ENCODE peak calls at places on chromosomes 16 and 17, in ten cellular contexts. U, M, D, J, I, V, K, N, Y and Q are unnamed samples.

GRCh38 chr16:11836653-11837244 is 14.6 kb downstream of the RSL1D1 start:
- DNase-seq in U (no peak), M (no peak), D (no peak), J (peak; percentile 68), I (no peak), V (peak; percentile 89), K (no peak), N (peak; percentile 94), Y (no peak), Q (no peak)

GRCh38 chr17:80142929-80143328 is 4.0 kb downstream of the EIF4A3 start:
- DNase-seq in U (no peak), M (no peak), D (no peak), J (no peak), I (no peak), V (no peak), K (no peak), N (no peak), Y (no peak), Q (no peak)

GRCh38 chr17:33024688-33025486 is 33.2 kb downstream of the SPACA3 start:
- DNase-seq in U (no peak), M (no peak), D (no peak), J (no peak), I (no peak), V (no peak), K (no peak), N (no peak), Y (no peak), Q (no peak)

GRCh38 chr17:40340880-40341807 is 23.4 kb downstream of the GJD3 start:
- DNase-seq in U (peak; percentile 90), M (peak; percentile 91), D (peak; percentile 79), J (peak; percentile 79), I (no peak), V (peak; percentile 58), K (peak; percentile 57), N (peak; percentile 81), Y (peak; percentile 95), Q (peak; percentile 63)

GRCh38 chr17:74803388-74803930 is 27.3 kb upstream of the NAT9 start:
- DNase-seq in U (no peak), M (no peak), D (no peak), J (no peak), I (no peak), V (no peak), K (no peak), N (no peak), Y (no peak), Q (no peak)

GRCh38 chr16:138049-138417 is 440 bp downstream of the NPRL3 start:
- DNase-seq in U (no peak), M (no peak), D (peak; percentile 52), J (no peak), I (no peak), V (no peak), K (peak; percentile 56), N (peak; percentile 6), Y (peak; percentile 27), Q (no peak)

GRCh38 chr16:72099377-72099818 is 5.8 kb downstream of the DHX38 start:
- DNase-seq in U (peak; percentile 41), M (peak; percentile 37), D (peak; percentile 70), J (peak; percentile 72), I (no peak), V (peak; percentile 56), K (peak; percentile 64), N (peak; percentile 28), Y (no peak), Q (no peak)

GRCh38 chr17:42526031-42526444 is 10.0 kb upstream of the NAGLU start:
- DNase-seq in U (no peak), M (no peak), D (no peak), J (peak; percentile 53), I (no peak), V (peak; percentile 65), K (no peak), N (peak; percentile 77), Y (peak; percentile 59), Q (no peak)

GRCh38 chr16:67236551-67237395 is 9.8 kb downstream of the TMEM208 start:
- DNase-seq in U (no peak), M (no peak), D (peak; percentile 32), J (peak; percentile 46), I (no peak), V (peak; percentile 67), K (peak; percentile 91), N (peak; percentile 38), Y (peak; percentile 73), Q (no peak)

GRCh38 chr16:85935957-85936760 is 37.2 kb downstream of the IRF8 start:
- DNase-seq in U (no peak), M (no peak), D (no peak), J (no peak), I (no peak), V (no peak), K (peak; percentile 8), N (peak; percentile 35), Y (no peak), Q (no peak)

GRCh38 chr17:38509772-38510423 is 81.6 kb downstream of the ARHGAP23 start:
- DNase-seq in U (no peak), M (no peak), D (no peak), J (peak; percentile 25), I (no peak), V (no peak), K (no peak), N (peak; percentile 42), Y (peak; percentile 35), Q (no peak)
- TF ChIP-seq CTCF in U (no peak), M (no peak), D (no peak), J (no peak), I (no peak), V (no peak), K (no peak), N (no peak), Y (no peak), Q (no peak)

GRCh38 chr17:53570731-53571130 is 252.0 kb upstream of the KIF2B start:
- DNase-seq in U (no peak), M (no peak), D (no peak), J (no peak), I (no peak), V (no peak), K (no peak), N (no peak), Y (no peak), Q (no peak)

GRCh38 chr17:53574038-53574437 is 248.7 kb upstream of the KIF2B start:
- DNase-seq in U (no peak), M (no peak), D (no peak), J (no peak), I (no peak), V (no peak), K (no peak), N (no peak), Y (no peak), Q (no peak)

DNA sequence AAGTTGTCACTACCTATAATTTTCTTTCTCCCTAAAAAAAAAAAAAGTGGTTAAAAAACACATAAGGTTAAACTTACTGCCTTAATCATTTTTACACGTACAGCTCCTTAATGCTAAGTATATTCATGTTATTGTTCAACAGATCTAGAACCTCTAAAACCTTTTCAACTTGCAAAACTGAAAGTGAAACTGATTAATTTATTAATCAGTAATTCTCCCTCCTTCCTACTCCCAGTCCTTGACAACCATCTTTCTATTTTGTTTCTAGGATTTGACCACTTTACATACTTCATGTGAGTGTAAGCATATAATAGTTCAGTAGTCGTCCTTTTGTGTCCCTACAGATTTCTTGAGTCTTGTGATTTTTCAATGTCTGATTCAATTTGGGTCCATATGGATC is 251.4 kb upstream of the KIF2B start:
- DNase-seq in U (no peak), M (no peak), D (no peak), J (peak; percentile 11), I (no peak), V (no peak), K (no peak), N (peak; percentile 5), Y (no peak), Q (no peak)
- H3K4me3 ChIP-seq in U (no peak overlapping the region), M (no peak overlapping the region), D (no peak overlapping the region), J (peak overlapping the region; percentile 5), I (no peak overlapping the region), V (no peak overlapping the region), K (no peak overlapping the region), N (no peak overlapping the region), Y (no peak overlapping the region), Q (no peak overlapping the region)

GRCh38 chr16:63877401-63877800 is 1244.5 kb downstream of the CDH11 start:
- DNase-seq in U (no peak), M (no peak), D (no peak), J (no peak), I (no peak), V (no peak), K (no peak), N (no peak), Y (no peak), Q (no peak)

GRCh38 chr16:63876096-63876495 is 1245.8 kb downstream of the CDH11 start:
- DNase-seq in U (no peak), M (no peak), D (no peak), J (peak; percentile 59), I (no peak), V (peak; percentile 31), K (no peak), N (no peak), Y (no peak), Q (no peak)

GRCh38 chr16:63883091-63883490 is 1238.8 kb downstream of the CDH11 start:
- DNase-seq in U (no peak), M (no peak), D (no peak), J (no peak), I (no peak), V (no peak), K (no peak), N (no peak), Y (no peak), Q (no peak)

GRCh38 chr16:63880948-63881347 is 1240.9 kb downstream of the CDH11 start:
- DNase-seq in U (no peak), M (no peak), D (no peak), J (no peak), I (no peak), V (no peak), K (no peak), N (no peak), Y (no peak), Q (no peak)
- TF ChIP-seq CTCF in U (no peak), M (no peak), D (no peak), J (no peak), I (no peak), V (no peak), K (no peak), N (no peak), Y (no peak), Q (no peak)

GRCh38 chr16:19766554-19766884 is 48.4 kb downstream of the IQCK start:
- DNase-seq in U (no peak), M (no peak), D (no peak), J (no peak), I (no peak), V (no peak), K (no peak), N (no peak), Y (no peak), Q (no peak)

GRCh38 chr16:19765860-19766553 is 47.9 kb downstream of the IQCK start:
- DNase-seq in U (peak; percentile 68), M (peak; percentile 32), D (no peak), J (peak; percentile 46), I (no peak), V (no peak), K (no peak), N (no peak), Y (peak; percentile 44), Q (no peak)

GRCh38 chr16:19767497-19767896 is 49.4 kb downstream of the IQCK start:
- DNase-seq in U (no peak), M (no peak), D (no peak), J (no peak), I (no peak), V (no peak), K (no peak), N (no peak), Y (no peak), Q (no peak)

GRCh38 chr16:19769239-19769638 is 51.2 kb downstream of the IQCK start:
- DNase-seq in U (no peak), M (no peak), D (no peak), J (no peak), I (no peak), V (no peak), K (no peak), N (no peak), Y (no peak), Q (no peak)

GRCh38 chr16:19766988-19767387 is 48.9 kb downstream of the IQCK start:
- DNase-seq in U (no peak), M (no peak), D (no peak), J (no peak), I (no peak), V (no peak), K (no peak), N (no peak), Y (no peak), Q (no peak)
- H3K4me3 ChIP-seq in U (no peak overlapping the region), M (no peak overlapping the region), D (no peak overlapping the region), J (no peak overlapping the region), I (no peak overlapping the region), V (no peak overlapping the region), K (no peak overlapping the region), N (no peak overlapping the region), Y (no peak overlapping the region), Q (no peak overlapping the region)